ENCODE peak calls at places on chromosomes 13 and 19, in seven cellular contexts. P is A549, Q is foreskin fibroblast, D is tibial artery, S is omental fat pad, O is dorsolateral prefrontal cortex, L is endothelial cell. Z is an unnamed sample.

GRCh38 chr13:80755925-80756324 is 415.0 kb upstream of the SPRY2 start:
- DNase-seq in Q (peak), D (no peak), O (peak), L (no peak), S (no peak), P (no peak), Z (no peak)

GRCh38 chr13:76086729-76087128 is 450.6 kb downstream of the LMO7 start:
- DNase-seq in S (no peak), P (no peak), L (no peak), D (no peak), Q (no peak), O (no peak), Z (no peak)

GRCh38 chr13:74487091-74487722 is 353.0 kb upstream of the KLF12 start:
- DNase-seq in Q (no peak), D (no peak), P (no peak), O (no peak), L (no peak), S (no peak), Z (no peak)

GRCh38 chr19:35348909-35349611 is 1.4 kb downstream of the FFAR1 start:
- DNase-seq in D (no peak), O (no peak), L (no peak), Q (no peak), S (peak), P (no peak), Z (no peak)

GRCh38 chr13:31160857-31161582 is 684 bp downstream of the HSPH1 start:
- DNase-seq in Q (peak), P (no peak), D (peak), O (peak), L (peak), S (peak), Z (peak)

GRCh38 chr13:29569253-29570057 is 26.0 kb downstream of the SLC7A1 start:
- DNase-seq in Q (no peak), O (no peak), D (no peak), P (no peak), S (no peak), L (no peak), Z (no peak)

GRCh38 chr19:4911314-4911713 is 2.0 kb downstream of the UHRF1 start:
- DNase-seq in P (no peak), L (no peak), Q (no peak), S (no peak), O (no peak), D (no peak), Z (no peak)

GRCh38 chr13:36512771-36513170 is 80.5 kb downstream of the CCNA1 start:
- DNase-seq in S (no peak), P (no peak), O (no peak), L (no peak), Q (no peak), D (no peak), Z (no peak)

GRCh38 chr13:109332501-109333499 is 453.6 kb downstream of the IRS2 start:
- DNase-seq in S (no peak), Q (no peak), L (no peak), O (no peak), D (no peak), P (no peak), Z (no peak)

GRCh38 chr19:13255719-13256059 is 105.5 kb downstream of the IER2 start:
- DNase-seq in S (no peak), D (no peak), O (no peak), L (no peak), P (no peak), Q (no peak), Z (no peak)

GRCh38 chr19:13262450-13262849 is 112.2 kb downstream of the IER2 start:
- DNase-seq in P (peak), S (no peak), Q (peak), D (no peak), L (no peak), O (no peak), Z (no peak)

GRCh38 chr19:13255041-13255718 is 105.0 kb downstream of the IER2 start:
- DNase-seq in P (no peak), S (no peak), Q (no peak), O (no peak), D (no peak), L (no peak), Z (no peak)

GRCh38 chr19:13256918-13257317 is 106.7 kb downstream of the IER2 start:
- DNase-seq in O (no peak), L (no peak), D (no peak), S (no peak), P (no peak), Q (no peak), Z (no peak)

DNA sequence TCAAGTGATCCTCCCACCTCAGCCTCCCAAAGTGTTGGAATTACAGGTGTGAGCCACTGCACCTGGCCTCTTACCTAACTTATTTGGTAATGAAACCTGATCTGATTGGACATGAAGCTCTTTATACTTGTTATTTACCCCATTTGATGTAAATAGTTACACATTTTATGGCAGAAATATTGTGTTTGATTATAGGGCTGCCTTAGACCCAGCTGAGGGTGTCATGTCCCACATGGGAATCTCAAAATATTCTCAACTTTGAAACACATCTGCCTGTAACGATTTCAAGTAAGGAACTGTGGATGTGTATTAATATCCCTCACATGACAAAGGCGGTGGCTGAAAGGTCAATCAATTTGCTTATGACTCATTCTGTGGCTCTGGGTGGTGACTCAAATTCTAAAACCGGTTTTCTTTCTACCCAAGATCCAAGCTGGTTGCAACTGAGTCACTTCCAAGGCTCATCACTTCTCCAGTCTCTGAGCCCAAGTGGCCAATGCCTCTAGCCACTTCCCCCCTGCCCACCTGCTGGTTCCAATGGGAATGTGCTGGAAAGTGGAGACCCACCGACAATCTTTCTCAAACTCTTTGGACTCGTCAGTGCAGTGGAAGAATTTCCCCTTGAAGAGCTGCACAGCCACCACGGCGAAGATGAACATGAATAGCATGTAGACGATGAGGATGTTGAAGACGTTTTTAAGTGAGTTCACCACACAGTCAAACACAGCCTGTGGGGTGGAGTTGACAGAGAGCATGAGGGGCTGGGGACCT is 110.9 kb downstream of the IER2 start:
- DNase-seq in O (no peak), L (no peak), P (peak), Q (peak), D (no peak), S (no peak), Z (no peak)
- TF ChIP-seq CTCF in O (no peak), L (no peak), P (no peak), Q (no peak), D (no peak), S (no peak), Z (peak)

DNA sequence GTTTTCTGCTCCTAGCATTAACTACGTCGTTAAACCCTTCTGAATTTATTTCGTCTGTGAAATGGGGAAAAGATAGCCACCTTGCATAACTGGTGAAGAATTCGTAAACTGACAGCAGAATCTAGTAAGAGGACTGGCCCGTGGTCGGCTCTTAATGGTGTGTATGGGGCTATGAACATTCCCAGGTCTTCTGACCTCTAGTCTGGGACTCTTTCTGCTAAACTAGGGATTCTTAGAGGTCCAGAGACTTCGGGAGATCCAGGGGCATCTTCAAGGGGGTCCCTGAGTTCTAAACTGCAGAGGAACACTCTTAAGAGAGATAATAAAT is 231.1 kb upstream of the SERP2 start:
- DNase-seq in L (peak), S (no peak), O (no peak), D (no peak), Q (no peak), P (peak), Z (no peak)
- TF ChIP-seq CTCF in L (no peak), S (no peak), O (no peak), D (no peak), Q (no peak), P (no peak), Z (peak)

GRCh38 chr13:44116562-44117315 is 237.0 kb downstream of the LACC1 start:
- DNase-seq in S (no peak), P (no peak), O (no peak), L (no peak), D (no peak), Q (no peak), Z (no peak)
- TF ChIP-seq CTCF in S (no peak), P (no peak), O (peak), L (no peak), D (no peak), Q (no peak), Z (no peak)

GRCh38 chr19:55620951-55621672 is 3.3 kb downstream of the ZNF784 start:
- DNase-seq in S (no peak), Q (no peak), P (no peak), D (no peak), O (no peak), L (no peak), Z (no peak)
- TF ChIP-seq CTCF in S (no peak), Q (no peak), P (no peak), D (no peak), O (no peak), L (no peak), Z (no peak)

DNA sequence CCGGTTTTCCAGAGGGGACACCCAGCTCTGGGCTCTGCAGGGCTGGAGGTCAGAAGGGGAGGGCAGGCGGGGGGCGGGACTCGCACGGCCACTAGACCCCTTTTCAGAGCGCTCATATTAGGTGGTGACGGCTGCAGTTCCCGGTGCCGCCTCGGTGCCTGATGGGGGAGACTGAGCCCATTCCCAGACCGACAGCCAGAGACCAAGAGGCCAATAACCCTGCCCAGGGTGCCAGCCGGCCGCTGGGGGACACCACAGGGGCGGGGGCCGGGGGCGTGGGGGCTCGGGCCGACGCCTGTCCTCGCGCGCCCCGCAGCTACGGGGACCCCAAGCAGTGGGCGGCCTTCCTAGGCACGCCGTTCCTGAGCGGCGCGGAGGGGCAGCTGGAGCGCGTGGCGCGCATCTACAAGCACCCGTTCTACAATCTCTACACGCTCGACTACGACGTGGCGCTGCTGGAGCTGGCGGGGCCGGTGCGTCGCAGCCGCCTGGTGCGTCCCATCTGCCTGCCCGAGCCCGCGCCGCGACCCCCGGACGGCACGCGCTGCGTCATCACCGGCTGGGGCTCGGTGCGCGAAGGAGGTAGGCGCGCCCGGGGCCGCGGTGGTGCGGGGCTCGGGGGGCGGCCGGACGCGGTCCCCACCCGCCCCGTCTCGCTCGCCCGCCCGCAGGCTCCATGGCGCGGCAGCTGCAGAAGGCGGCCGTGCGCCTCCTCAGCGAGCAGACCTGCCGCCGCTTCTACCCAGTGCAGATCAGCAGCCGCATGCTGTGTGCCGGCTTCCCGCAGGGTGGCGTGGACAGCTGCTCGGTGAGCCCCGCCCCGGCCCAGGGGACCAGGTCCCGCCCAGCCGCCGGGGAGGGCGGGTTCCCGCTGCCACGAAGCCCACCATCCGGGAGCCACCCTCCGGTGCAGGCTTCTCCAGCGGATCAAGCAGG is 2.4 kb downstream of the TIMM13 start:
- DNase-seq in Q (peak), S (no peak), O (peak), D (no peak), L (peak), P (no peak), Z (peak)
- TF ChIP-seq CTCF in Q (no peak), S (no peak), O (peak), D (no peak), L (peak), P (no peak), Z (peak)

DNA sequence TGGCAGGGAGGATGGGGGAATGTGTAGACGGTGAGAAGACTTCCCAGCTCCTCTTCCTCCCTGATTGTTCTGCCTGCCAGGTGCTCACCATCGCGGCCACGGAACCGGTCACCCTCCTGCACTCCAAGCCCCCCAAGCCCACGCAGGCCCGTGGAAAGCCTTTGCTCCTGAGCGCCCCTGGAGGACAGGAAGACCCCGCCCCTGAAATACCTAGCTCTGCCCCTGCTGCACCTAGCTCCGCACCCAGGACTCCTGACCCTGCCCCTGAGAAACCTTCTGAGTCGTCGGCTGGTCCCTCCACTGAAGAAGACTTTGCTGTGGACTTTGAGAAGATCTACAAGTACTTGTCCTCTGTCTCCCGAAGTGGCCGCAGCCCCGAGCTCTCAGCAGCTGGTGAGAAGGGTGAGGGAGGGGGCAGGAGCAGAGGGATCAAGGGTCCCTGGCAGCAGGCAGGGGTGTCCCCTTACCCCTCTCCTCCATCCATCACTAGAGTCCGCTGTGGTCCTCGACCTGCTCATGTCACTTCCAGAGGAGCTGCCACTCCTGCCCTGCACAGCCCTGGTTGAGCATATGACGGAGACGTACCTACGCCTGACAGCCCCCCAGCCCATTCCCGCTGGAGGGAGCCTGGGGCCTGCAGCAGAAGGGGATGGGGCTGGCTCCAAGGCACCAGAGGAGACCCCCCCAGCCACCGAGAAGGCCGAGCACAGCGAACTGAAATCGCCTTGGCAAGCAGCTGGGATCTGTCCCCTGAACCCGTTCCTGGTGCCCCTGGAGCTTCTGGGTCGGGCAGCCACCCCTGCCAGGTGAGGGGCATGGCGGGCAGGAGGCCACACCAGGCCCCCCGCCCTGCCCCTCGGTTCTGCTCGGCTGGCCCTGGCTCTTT is 2.1 kb downstream of the SNAPC2 start:
- DNase-seq in D (no peak), O (no peak), P (no peak), S (no peak), Q (no peak), L (no peak), Z (no peak)
- TF ChIP-seq CTCF in D (no peak), O (no peak), P (no peak), S (no peak), Q (no peak), L (no peak), Z (no peak)

GRCh38 chr13:51590966-51591627 is 6.8 kb downstream of the WDFY2 start:
- DNase-seq in S (no peak), P (peak), D (peak), O (no peak), L (no peak), Q (peak), Z (no peak)
- TF ChIP-seq CTCF in S (no peak), P (no peak), D (no peak), O (no peak), L (no peak), Q (no peak), Z (no peak)

DNA sequence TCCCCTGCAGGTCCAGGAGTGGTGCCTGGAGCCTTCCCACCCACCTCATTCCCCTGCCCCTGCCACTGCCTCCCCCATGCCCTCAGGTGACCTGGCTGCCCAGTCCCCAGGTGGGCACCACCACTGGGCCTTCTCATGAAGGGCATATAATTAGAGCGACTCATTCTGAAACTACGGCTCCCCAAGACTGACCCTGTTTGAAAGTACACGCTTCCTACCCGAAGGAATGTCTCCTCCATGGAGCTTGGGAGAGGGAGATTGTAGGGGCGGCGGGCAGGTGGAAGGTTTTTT is 52.6 kb downstream of the GPR12 start:
- DNase-seq in P (no peak), Q (no peak), O (no peak), S (no peak), D (no peak), L (no peak), Z (no peak)
- TF ChIP-seq CTCF in P (peak), Q (no peak), O (peak), S (no peak), D (no peak), L (no peak), Z (peak)

DNA sequence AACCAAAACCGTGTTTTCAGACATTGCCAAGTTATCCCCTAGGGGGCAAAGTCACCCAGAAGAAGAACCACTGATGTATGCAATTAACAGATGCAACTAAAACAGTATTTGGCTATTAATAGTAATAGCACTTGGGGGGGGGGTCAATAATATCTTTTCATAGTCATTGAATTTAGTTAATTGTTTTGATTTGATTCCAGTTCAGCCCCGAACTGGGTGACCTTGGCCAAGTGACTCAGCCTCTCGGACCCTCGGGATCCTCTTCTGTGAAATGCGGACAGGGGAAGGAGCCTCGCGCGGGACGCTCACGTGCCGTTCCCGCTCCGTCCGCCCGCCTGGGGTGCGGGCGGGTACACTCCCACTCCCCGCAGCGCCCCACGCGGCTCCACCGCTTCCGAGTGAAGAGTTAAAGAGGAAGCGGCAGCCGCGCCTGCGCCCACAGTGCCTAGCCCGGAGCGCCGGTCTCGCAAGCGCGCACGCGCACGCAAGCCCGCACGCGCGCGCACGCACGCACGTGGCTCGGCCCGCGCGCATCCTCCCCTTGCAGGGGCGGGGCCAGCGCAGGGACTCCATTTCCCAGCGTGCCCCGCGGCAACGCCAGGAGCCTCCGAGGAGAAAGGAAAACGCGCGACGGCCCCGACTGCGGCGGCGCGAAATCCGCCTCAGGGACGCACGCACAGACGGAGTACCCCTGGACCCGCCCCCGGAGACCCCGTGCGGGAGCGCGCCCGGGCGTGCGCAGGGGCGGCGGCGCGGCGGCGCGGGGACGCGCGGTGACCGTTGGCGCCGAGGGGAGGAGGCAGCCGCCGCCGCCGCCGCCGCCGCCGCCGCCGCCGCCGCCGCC is at the start of gene DAZAP1:
- DNase-seq in S (peak), O (peak), P (peak), Q (peak), D (peak), L (peak), Z (peak)
- TF ChIP-seq CTCF in S (no peak), O (peak), P (peak), Q (peak), D (no peak), L (peak), Z (peak)

DNA sequence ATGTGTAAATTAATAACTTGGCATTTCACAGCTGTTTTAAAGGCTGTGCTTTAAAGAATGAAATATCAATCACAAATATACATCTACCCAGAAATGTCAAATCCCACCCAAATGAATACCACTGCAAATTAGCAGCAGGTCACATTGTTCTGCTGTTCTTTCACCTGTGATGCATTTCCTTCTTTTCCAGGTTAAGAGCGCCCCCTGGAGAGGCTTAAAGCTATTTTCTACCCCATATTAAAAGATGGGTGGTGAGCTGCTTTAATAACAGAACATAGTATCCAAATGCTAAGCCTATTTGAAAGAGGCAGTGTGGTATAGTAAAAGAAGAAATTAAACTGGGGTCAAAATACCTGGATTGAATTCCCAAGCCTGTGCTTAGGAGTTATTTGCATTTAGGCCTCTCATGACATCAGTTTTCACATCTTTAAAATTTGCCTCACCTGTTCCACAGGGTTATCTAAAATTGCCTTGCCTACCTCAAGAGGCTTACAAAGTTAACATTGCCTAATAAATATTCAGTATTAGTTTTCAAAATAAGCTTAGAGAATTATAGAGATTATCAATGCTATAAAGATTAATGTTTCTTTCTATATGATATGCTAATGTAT is 396.9 kb upstream of the SLITRK5 start:
- DNase-seq in P (no peak), L (peak), S (no peak), O (peak), D (no peak), Q (no peak), Z (peak)
- TF ChIP-seq CTCF in P (peak), L (peak), S (no peak), O (peak), D (no peak), Q (peak), Z (peak)